ENCODE peak calls at places on chromosomes 5 and 9, in eight cellular contexts. R is PC-3, M is progenitor cell of endocrine pancreas, T is GM10248, B is fibroblast of mammary gland, Q is colonic mucosa, J is mesothelial cell of epicardium, Y is neural crest cell. P is an unnamed sample.

GRCh38 chr9:19998823-19999455 is 210.1 kb upstream of the SLC24A2 start:
- DNase-seq in R (peak), M (no peak), T (peak), B (peak), Q (no peak), J (no peak), Y (no peak), P (no peak)

GRCh38 chr9:4803670-4804530 is 11.2 kb downstream of the RCL1 start:
- DNase-seq in R (no peak), M (no peak), T (no peak), B (no peak), Q (no peak), J (no peak), Y (no peak), P (no peak)

GRCh38 chr9:76567086-76567485 is 108.1 kb downstream of the GCNT1 start:
- DNase-seq in R (no peak), M (no peak), T (no peak), B (peak), Q (no peak), J (no peak), Y (no peak), P (no peak)

GRCh38 chr9:99588299-99588698 is 233.4 kb upstream of the NR4A3 start:
- DNase-seq in R (no peak), M (no peak), T (no peak), B (no peak), Q (no peak), J (no peak), Y (no peak), P (no peak)

GRCh38 chr9:138043061-138043410 is 165.5 kb downstream of the CACNA1B start:
- DNase-seq in R (no peak), M (no peak), T (no peak), B (no peak), Q (no peak), J (no peak), Y (no peak), P (no peak)

GRCh38 chr9:114273461-114273881 is 49.4 kb upstream of the ORM1 start:
- DNase-seq in R (no peak), M (no peak), T (no peak), B (no peak), Q (no peak), J (no peak), Y (no peak), P (no peak)

GRCh38 chr5:16245249-16245648 is 65.7 kb upstream of the MARCHF11 start:
- DNase-seq in R (no peak), M (no peak), T (no peak), B (no peak), Q (no peak), J (no peak), Y (no peak), P (no peak)

GRCh38 chr5:179288101-179288808 is 57.0 kb downstream of the ADAMTS2 start:
- DNase-seq in R (no peak), M (no peak), T (no peak), B (no peak), Q (no peak), J (no peak), Y (no peak), P (no peak)

GRCh38 chr5:114686345-114686744 is 324.5 kb downstream of the KCNN2 start:
- DNase-seq in R (no peak), M (no peak), T (no peak), B (no peak), Q (no peak), J (no peak), Y (no peak), P (no peak)

GRCh38 chr5:55934117-55934613 is 60.6 kb downstream of the IL6ST start:
- DNase-seq in R (peak), M (no peak), T (no peak), B (no peak), Q (no peak), J (no peak), Y (no peak), P (peak)

DNA sequence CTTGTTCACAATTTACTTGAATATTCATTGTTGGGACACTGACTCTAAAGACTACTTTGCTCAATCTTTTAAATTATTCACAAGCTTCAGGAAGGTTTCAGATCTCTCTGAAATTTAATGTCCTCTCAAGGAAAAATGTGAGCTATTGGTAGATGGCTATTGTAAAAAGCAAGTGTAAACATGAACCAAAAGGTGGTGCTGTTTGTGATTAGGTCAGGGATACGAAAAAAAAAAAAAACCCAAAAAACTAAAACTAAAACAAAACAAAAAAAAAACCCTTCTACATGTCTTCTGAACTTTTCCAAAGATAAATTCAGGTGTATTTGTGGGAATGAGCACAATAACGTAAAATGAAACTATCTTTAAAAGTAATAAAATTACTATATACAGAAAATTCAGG is 193.8 kb downstream of the SLF1 start:
- DNase-seq in R (no peak), M (no peak), T (no peak), B (no peak), Q (no peak), J (no peak), Y (no peak), P (no peak)
- TF ChIP-seq CTCF in R (peak), M (no peak), T (no peak), B (no peak), Q (no peak), J (no peak), Y (no peak), P (no peak)

DNA sequence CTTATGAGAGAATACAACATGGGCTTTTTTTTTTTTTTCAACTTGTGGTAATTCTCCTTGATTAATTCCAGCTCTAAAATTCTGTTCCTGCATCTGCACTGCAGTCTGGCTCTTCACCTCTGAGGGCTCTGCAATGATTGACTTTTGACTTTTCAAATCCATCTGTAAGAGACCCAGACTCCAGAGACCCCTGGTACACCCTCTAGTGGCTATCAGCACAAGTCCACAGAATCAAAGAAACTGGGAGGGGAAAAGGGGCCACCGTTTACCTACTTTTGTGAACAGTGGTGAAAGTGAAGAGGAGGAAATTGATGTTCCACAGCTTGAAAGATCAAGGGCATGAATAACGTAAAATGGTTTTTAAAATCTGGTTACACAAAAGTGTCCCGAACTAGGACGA is 151.6 kb downstream of the SLIT3 start:
- DNase-seq in R (peak), M (no peak), T (no peak), B (no peak), Q (no peak), J (no peak), Y (peak), P (no peak)
- TF ChIP-seq CTCF in R (peak), M (peak), T (no peak), B (peak), Q (no peak), J (no peak), Y (peak), P (peak)

DNA sequence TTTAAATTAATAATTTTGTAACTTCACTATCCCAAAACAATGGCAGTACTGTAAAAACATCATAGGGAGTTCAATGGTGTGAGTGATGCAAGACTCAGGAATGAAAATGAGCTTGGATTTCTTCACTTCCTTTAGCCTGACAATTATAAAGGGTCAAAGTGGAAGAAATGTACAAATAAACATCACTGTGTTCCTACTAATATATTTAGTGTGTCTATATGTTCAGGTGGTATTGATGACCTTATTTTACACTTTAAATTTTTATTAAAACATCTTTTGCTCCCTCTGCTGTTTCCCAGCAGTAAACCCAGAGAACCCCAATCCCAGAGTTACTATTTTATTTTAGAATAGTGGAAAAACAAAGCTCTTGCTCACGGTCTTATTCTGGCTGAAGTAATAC is 2.0 kb downstream of the LOX start:
- DNase-seq in R (no peak), M (no peak), T (no peak), B (no peak), Q (no peak), J (no peak), Y (no peak), P (peak)
- TF ChIP-seq CTCF in R (no peak), M (no peak), T (no peak), B (peak), Q (no peak), J (no peak), Y (no peak), P (no peak)

DNA sequence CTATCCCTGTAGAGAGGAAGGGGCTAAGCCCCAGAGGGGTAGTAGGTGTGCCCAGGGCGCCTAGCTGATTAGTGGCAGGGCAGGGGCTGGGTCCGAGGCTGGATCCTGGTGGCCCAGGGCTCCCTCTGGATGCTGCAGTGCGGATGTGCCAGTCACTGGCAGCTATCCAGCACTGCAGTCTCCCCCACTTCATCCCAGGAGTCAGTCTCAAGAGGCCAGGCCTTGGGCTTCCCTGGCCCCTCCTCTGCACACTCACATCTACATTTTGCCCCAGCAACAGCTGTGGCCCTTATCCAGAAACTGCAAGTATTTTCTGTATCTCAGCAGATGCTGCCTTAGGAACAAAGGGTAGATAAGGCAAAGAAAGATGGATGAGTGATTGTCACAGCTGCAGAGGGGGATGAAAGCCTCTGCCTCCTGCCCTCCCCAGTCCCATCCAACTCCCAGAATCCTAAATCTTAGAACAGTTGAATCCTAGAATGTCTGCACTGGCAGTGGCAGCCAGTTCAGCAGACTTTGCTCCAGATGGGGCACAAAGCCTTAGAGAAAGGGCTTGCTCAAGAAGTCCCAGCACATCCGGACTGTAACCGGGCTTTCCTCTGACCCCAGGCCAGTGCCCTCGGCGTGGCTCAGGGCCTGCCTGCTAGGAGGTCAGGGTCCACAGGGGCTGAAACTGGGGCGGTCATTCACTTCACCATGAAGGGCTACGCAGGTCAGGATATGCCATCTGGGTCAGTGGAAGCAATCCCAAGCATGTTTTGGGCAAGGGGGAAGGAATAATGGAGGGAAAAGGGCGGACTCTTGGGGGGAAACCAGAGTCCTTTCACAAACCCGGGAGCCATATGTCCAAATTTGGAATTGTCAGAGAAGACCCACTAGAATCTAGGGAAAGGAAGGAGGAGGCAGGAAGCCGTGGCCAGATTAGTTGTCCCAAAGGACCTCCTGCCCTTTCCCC is 1.5 kb downstream of the ANXA6 start:
- DNase-seq in R (no peak), M (no peak), T (peak), B (peak), Q (no peak), J (no peak), Y (peak), P (peak)
- TF ChIP-seq CTCF in R (no peak), M (no peak), T (no peak), B (no peak), Q (no peak), J (no peak), Y (no peak), P (no peak)

GRCh38 chr5:135315394-135315793 is 83.6 kb downstream of the MACROH2A1 start:
- DNase-seq in R (no peak), M (no peak), T (no peak), B (no peak), Q (no peak), J (no peak), Y (no peak), P (no peak)

GRCh38 chr5:135310328-135310989 is 88.6 kb downstream of the MACROH2A1 start:
- DNase-seq in R (peak), M (no peak), T (no peak), B (peak), Q (no peak), J (no peak), Y (no peak), P (peak)

GRCh38 chr5:135312255-135312935 is 86.6 kb downstream of the MACROH2A1 start:
- DNase-seq in R (no peak), M (no peak), T (no peak), B (no peak), Q (no peak), J (peak), Y (no peak), P (no peak)

GRCh38 chr5:135313946-135314345 is 85.1 kb downstream of the MACROH2A1 start:
- DNase-seq in R (no peak), M (no peak), T (peak), B (no peak), Q (no peak), J (no peak), Y (no peak), P (no peak)

GRCh38 chr5:135313405-135313804 is 85.6 kb downstream of the MACROH2A1 start:
- DNase-seq in R (no peak), M (no peak), T (peak), B (no peak), Q (no peak), J (no peak), Y (no peak), P (no peak)
- TF ChIP-seq CTCF in R (no peak), M (no peak), T (no peak), B (no peak), Q (no peak), J (no peak), Y (no peak), P (no peak)

DNA sequence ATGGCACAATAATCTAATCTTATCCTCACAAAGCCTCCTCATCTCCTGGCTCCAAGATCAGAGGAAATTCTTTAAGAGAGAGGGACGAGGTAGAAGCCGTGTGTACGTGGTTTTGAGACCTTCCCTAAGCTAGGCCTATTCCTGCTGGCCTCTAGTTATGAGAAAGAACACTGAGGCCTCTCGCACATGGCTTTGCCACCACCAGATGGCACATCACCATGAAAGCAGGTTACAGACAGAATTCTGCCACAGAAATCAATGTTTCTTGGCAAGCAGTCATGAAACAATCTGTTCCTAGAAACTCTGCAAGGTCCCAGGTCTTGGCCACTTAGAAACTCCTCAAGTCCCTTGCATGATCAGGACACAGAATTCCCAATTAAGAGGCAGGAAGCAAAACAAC is 268.2 kb upstream of the TAS2R1 start:
- DNase-seq in R (peak), M (no peak), T (no peak), B (peak), Q (no peak), J (no peak), Y (peak), P (peak)
- TF ChIP-seq CTCF in R (peak), M (peak), T (no peak), B (peak), Q (no peak), J (peak), Y (peak), P (peak)

P was measured in fibroblast of villous mesenchyme.